ENCODE peak calls at places on chromosomes 7 and 10, in seven cellular contexts. N is NCI-H2081, C is T-helper 17 cell, W is epithelial cell of esophagus, V is NCI-H146, Z is SK-N-DZ, S is cerebellar cortex. F is an unnamed sample.

GRCh38 chr7:85104432-85105205 is 82.2 kb downstream of the SEMA3D start:
- DNase-seq in N (no peak), C (no peak), W (peak), V (no peak), Z (no peak), S (no peak), F (no peak)

GRCh38 chr7:34523233-34523918 is 134.6 kb upstream of the NPSR1 start:
- DNase-seq in N (no peak), C (no peak), W (peak), V (no peak), Z (no peak), S (no peak), F (peak)

GRCh38 chr10:77641788-77642397 is 4.3 kb upstream of the KCNMA1 start:
- DNase-seq in N (peak), C (peak), W (peak), V (peak), Z (peak), S (peak), F (peak)

GRCh38 chr7:140209866-140210609 is 33.3 kb upstream of the KDM7A start:
- DNase-seq in N (no peak), C (no peak), W (no peak), V (no peak), Z (no peak), S (no peak), F (no peak)

GRCh38 chr7:157627646-157628045 is 290.8 kb downstream of the DNAJB6 start:
- DNase-seq in N (no peak), C (no peak), W (no peak), V (no peak), Z (no peak), S (no peak), F (no peak)

GRCh38 chr7:130154501-130155317 is 50.5 kb downstream of the TMEM209 start:
- DNase-seq in N (peak), C (no peak), W (no peak), V (peak), Z (peak), S (peak), F (peak)

GRCh38 chr7:114415054-114415997 is 711 bp downstream of the FOXP2 start:
- DNase-seq in N (peak), C (no peak), W (no peak), V (peak), Z (no peak), S (no peak), F (no peak)

GRCh38 chr10:118798186-118798811 is 43.5 kb upstream of the CACUL1 start:
- DNase-seq in N (no peak), C (no peak), W (peak), V (no peak), Z (no peak), S (no peak), F (peak)

GRCh38 chr10:48620719-48621118 is 15.8 kb upstream of the ARHGAP22 start:
- DNase-seq in N (no peak), C (no peak), W (no peak), V (no peak), Z (no peak), S (no peak), F (no peak)

GRCh38 chr10:13528875-13529713 is at the start of gene BEND7:
- DNase-seq in N (no peak), C (no peak), W (peak), V (peak), Z (peak), S (peak), F (no peak)

GRCh38 chr10:60025279-60025678 is 118.9 kb upstream of the CCDC6 start:
- DNase-seq in N (no peak), C (no peak), W (no peak), V (no peak), Z (no peak), S (no peak), F (no peak)

GRCh38 chr7:143850682-143851081 is 51.3 kb downstream of the TCAF1 start:
- DNase-seq in N (no peak), C (no peak), W (no peak), V (no peak), Z (no peak), S (peak), F (no peak)

GRCh38 chr10:86252573-86252972 is 114.0 kb downstream of the GRID1 start:
- DNase-seq in N (peak), C (no peak), W (no peak), V (peak), Z (peak), S (no peak), F (no peak)

GRCh38 chr10:97062058-97062457 is 123.7 kb downstream of the SLIT1 start:
- DNase-seq in N (no peak), C (no peak), W (no peak), V (no peak), Z (no peak), S (no peak), F (no peak)

GRCh38 chr7:100467638-100468373 is 3.7 kb upstream of the SPACDR start:
- DNase-seq in N (no peak), C (no peak), W (no peak), V (no peak), Z (no peak), S (no peak), F (no peak)

GRCh38 chr10:7258948-7259523 is 151.8 kb downstream of the SFMBT2 start:
- DNase-seq in N (no peak), C (peak), W (no peak), V (no peak), Z (peak), S (no peak), F (no peak)

GRCh38 chr7:34341331-34341730 is 316.7 kb upstream of the NPSR1 start:
- DNase-seq in N (no peak), C (no peak), W (peak), V (no peak), Z (no peak), S (no peak), F (peak)

GRCh38 chr7:130281227-130281626 is 11.7 kb upstream of the CPA4 start:
- DNase-seq in N (no peak), C (no peak), W (peak), V (no peak), Z (no peak), S (no peak), F (peak)

GRCh38 chr7:151058766-151059361 is 525 bp upstream of the SLC4A2 start:
- DNase-seq in N (no peak), C (no peak), W (peak), V (peak), Z (no peak), S (peak), F (peak)

GRCh38 chr7:148963583-148964509 is 64.5 kb downstream of the PDIA4 start:
- DNase-seq in N (peak), C (no peak), W (no peak), V (peak), Z (peak), S (peak), F (no peak)

GRCh38 chr10:122333037-122333436 is 41.5 kb upstream of the PLEKHA1 start:
- DNase-seq in N (no peak), C (no peak), W (peak), V (no peak), Z (no peak), S (no peak), F (no peak)

GRCh38 chr10:100370976-100371706 is 24.1 kb downstream of the SCD start:
- DNase-seq in N (no peak), C (no peak), W (peak), V (no peak), Z (no peak), S (peak), F (peak)

GRCh38 chr10:6659451-6659850 is 79.4 kb upstream of the PRKCQ start:
- DNase-seq in N (no peak), C (no peak), W (peak), V (no peak), Z (no peak), S (no peak), F (no peak)